ENCODE peak calls at places on chromosomes 6 and 20, in nine cellular contexts. N is MCF 10A, B is brain microvascular endothelial cell, C is D721Med, V is lower lobe of right lung, E is AG04450, F is epithelial cell of esophagus, R is adrenal gland, L is left lung. Z is an unnamed sample.

GRCh38 chr6:87914637-87915395 is 132.8 kb upstream of the SPACA1 start:
- DNase-seq in C (no peak), R (no peak), N (no peak), L (no peak), F (peak), E (no peak), V (no peak), B (peak), Z (no peak)

GRCh38 chr6:90940812-90941481 is 354.1 kb upstream of the MAP3K7 start:
- DNase-seq in F (peak), E (peak), L (no peak), V (no peak), N (peak), C (no peak), B (peak), R (no peak), Z (no peak)

GRCh38 chr6:113595921-113596376 is 261.2 kb upstream of the MARCKS start:
- DNase-seq in L (no peak), F (no peak), V (no peak), R (no peak), C (no peak), E (no peak), B (no peak), N (no peak), Z (no peak)

GRCh38 chr6:21526974-21527373 is 66.6 kb upstream of the SOX4 start:
- DNase-seq in L (no peak), R (no peak), V (no peak), B (no peak), N (no peak), E (no peak), F (no peak), C (no peak), Z (no peak)

GRCh38 chr6:99354983-99355382 is 5.5 kb upstream of the FAXC start:
- DNase-seq in E (no peak), V (no peak), L (no peak), C (no peak), F (no peak), R (no peak), N (no peak), B (no peak), Z (no peak)

GRCh38 chr6:23985015-23985414 is 141.0 kb upstream of the NRSN1 start:
- DNase-seq in N (no peak), B (no peak), L (no peak), F (no peak), C (no peak), E (no peak), V (no peak), R (no peak), Z (no peak)

GRCh38 chr20:22619272-22619671 is 34.9 kb upstream of the FOXA2 start:
- DNase-seq in L (no peak), V (no peak), R (no peak), E (no peak), C (no peak), N (no peak), F (peak), B (no peak), Z (no peak)

GRCh38 chr6:12092762-12093161 is 80.7 kb downstream of the HIVEP1 start:
- DNase-seq in E (no peak), F (peak), C (no peak), L (no peak), V (no peak), R (no peak), N (no peak), B (no peak), Z (no peak)

GRCh38 chr6:22442826-22443225 is 126.5 kb upstream of the HDGFL1 start:
- DNase-seq in N (peak), R (no peak), B (no peak), L (peak), F (peak), V (no peak), E (no peak), C (no peak), Z (no peak)

GRCh38 chr20:8829232-8829631 is 239.7 kb upstream of the PLCB4 start:
- DNase-seq in F (no peak), L (no peak), N (peak), R (no peak), E (no peak), B (no peak), V (no peak), C (no peak), Z (no peak)
- TF ChIP-seq CTCF in F (no peak), L (no peak), N (no peak), R (peak), E (peak), B (peak), V (no peak), C (no peak), Z (peak)

GRCh38 chr20:38731738-38732113 is 7.4 kb downstream of the SLC32A1 start:
- DNase-seq in L (no peak), F (no peak), B (no peak), V (no peak), R (no peak), E (no peak), N (no peak), C (no peak), Z (peak)
- TF ChIP-seq CTCF in L (no peak), F (no peak), B (no peak), V (peak), R (no peak), E (no peak), N (no peak), C (no peak), Z (peak)

GRCh38 chr6:166465671-166466087 is 82.9 kb upstream of the MPC1 start:
- DNase-seq in F (no peak), N (no peak), R (no peak), E (no peak), C (no peak), B (no peak), V (no peak), L (no peak), Z (no peak)
- TF ChIP-seq CTCF in F (no peak), N (no peak), R (no peak), E (peak), C (no peak), B (peak), V (no peak), L (no peak), Z (no peak)

GRCh38 chr6:161835426-161836029 is 561.7 kb upstream of the AGPAT4 start:
- DNase-seq in F (no peak), C (no peak), B (peak), E (no peak), L (no peak), V (no peak), N (no peak), R (no peak), Z (no peak)
- TF ChIP-seq CTCF in F (no peak), C (no peak), B (peak), E (no peak), L (no peak), V (no peak), N (no peak), R (no peak), Z (no peak)

GRCh38 chr6:111936718-111937117 is 63.5 kb upstream of the FYN start:
- DNase-seq in F (no peak), N (no peak), B (no peak), R (no peak), V (no peak), L (no peak), C (no peak), E (no peak), Z (no peak)
- TF ChIP-seq CTCF in F (no peak), N (no peak), B (no peak), R (no peak), V (no peak), L (no peak), C (no peak), E (no peak), Z (no peak)

GRCh38 chr20:11182715-11183114 is 508.9 kb upstream of the JAG1 start:
- DNase-seq in R (no peak), C (no peak), N (no peak), F (peak), L (no peak), E (no peak), B (no peak), V (no peak), Z (no peak)
- TF ChIP-seq CTCF in R (no peak), C (no peak), N (no peak), F (no peak), L (no peak), E (no peak), B (no peak), V (no peak), Z (no peak)

GRCh38 chr6:143594647-143595046 is 83.1 kb upstream of the PHACTR2 start:
- DNase-seq in L (no peak), R (peak), F (peak), C (no peak), N (peak), B (peak), E (peak), V (no peak), Z (no peak)

GRCh38 chr6:143600821-143601220 is 76.9 kb upstream of the PHACTR2 start:
- DNase-seq in L (no peak), C (no peak), F (no peak), R (no peak), V (no peak), N (no peak), E (no peak), B (no peak), Z (no peak)

GRCh38 chr6:143598466-143599080 is 79.2 kb upstream of the PHACTR2 start:
- DNase-seq in B (no peak), L (no peak), C (no peak), F (no peak), E (no peak), N (no peak), R (no peak), V (no peak), Z (no peak)

GRCh38 chr6:143595256-143596036 is 82.3 kb upstream of the PHACTR2 start:
- DNase-seq in B (no peak), V (no peak), C (no peak), E (no peak), F (no peak), L (no peak), N (no peak), R (no peak), Z (no peak)

GRCh38 chr6:143596857-143597256 is 80.9 kb upstream of the PHACTR2 start:
- DNase-seq in V (no peak), E (peak), B (peak), N (peak), R (peak), L (no peak), C (no peak), F (no peak), Z (no peak)
- TF ChIP-seq CTCF in V (no peak), E (no peak), B (no peak), N (no peak), R (no peak), L (no peak), C (no peak), F (no peak), Z (no peak)